ENCODE peak calls at places on chromosomes 6 and 20, in nine cellular contexts. J is WTC11; I is NCI-H2081; V is nucleus accumbens; P is endothelial cell; E is Jurkat, Clone E6-1; C is GM04504; O is stimulated activated CD4-positive, alpha-beta T cell treated with anti-CD3 and anti-CD28 coated beads, Interleukin-12 subunit alpha, Interleukin-12 subunit beta, amount 100 ng/mL, for 48 hours; N is GM20000. G is an unnamed sample.
A peak's percentile ranks its signal among the peaks of the same experiment; 100 is the strongest.

GRCh38 chr20:38727602-38728236 is 3.4 kb downstream of the SLC32A1 start:
- DNase-seq in I (no peak), C (no peak), V (no peak), E (no peak), O (no peak), J (no peak), N (peak; percentile 24), P (no peak), G (peak; percentile 22)

GRCh38 chr6:109239918-109240321 is 142.3 kb downstream of the CD164 start:
- DNase-seq in N (no peak), E (no peak), J (no peak), P (no peak), C (no peak), I (no peak), O (no peak), V (no peak), G (no peak)

GRCh38 chr6:144327081-144327480 is 41.9 kb downstream of the UTRN start:
- DNase-seq in J (no peak), O (no peak), I (no peak), V (no peak), N (no peak), E (no peak), P (no peak), C (no peak), G (no peak)

GRCh38 chr20:10761232-10761631 is 87.4 kb upstream of the JAG1 start:
- DNase-seq in E (no peak), J (no peak), V (no peak), N (no peak), O (no peak), I (no peak), C (no peak), P (no peak), G (no peak)

GRCh38 chr6:148392611-148393160 is 50.0 kb downstream of the SASH1 start:
- DNase-seq in O (no peak), P (no peak), J (no peak), N (no peak), C (no peak), E (no peak), V (no peak), I (no peak), G (no peak)

GRCh38 chr6:122789862-122790739 is 1.0 kb downstream of the SMPDL3A start:
- DNase-seq in J (peak; percentile 42), E (no peak), C (no peak), I (peak; percentile 56), P (no peak), O (peak; percentile 4), N (peak; percentile 57), V (peak; percentile 75), G (peak; percentile 2)

GRCh38 chr6:83633609-83634008 is 75.3 kb downstream of the SNAP91 start:
- DNase-seq in N (no peak), C (no peak), P (no peak), V (no peak), J (no peak), I (no peak), O (no peak), E (no peak), G (no peak)

GRCh38 chr20:33210371-33210770 is 6.8 kb upstream of the BPIFA3 start:
- DNase-seq in V (no peak), O (no peak), E (no peak), P (no peak), I (no peak), J (no peak), C (no peak), N (no peak), G (no peak)

GRCh38 chr6:89048985-89049384 is 31.6 kb upstream of the PNRC1 start:
- DNase-seq in V (no peak), P (no peak), I (no peak), J (no peak), E (no peak), C (no peak), N (no peak), O (no peak), G (no peak)

GRCh38 chr6:894274-894673 is 201.3 kb upstream of the EXOC2 start:
- DNase-seq in P (peak; percentile 22), N (no peak), C (no peak), I (no peak), O (no peak), V (no peak), E (no peak), J (peak; percentile 54), G (no peak)